ENCODE peak calls at places on chromosomes 3 and 15, in eight cellular contexts. One of them, this sample, is unnamed.

GRCh38 chr3:4826237-4827100 is 152.8 kb upstream of the BHLHE40 start:
- DNase-seq in suprapubic skin: no peak
- DNase-seq in mucosa of descending colon: peak; percentile 82
- DNase-seq in CD4-positive, alpha-beta memory T cell: no peak
- DNase-seq in right cardiac atrium: peak; percentile 95
- DNase-seq in ovary: no peak
- DNase-seq in tibial artery: peak; percentile 96
- DNase-seq in naive thymus-derived CD4-positive, alpha-beta T cell: no peak
- DNase-seq in this sample: peak; percentile 72

GRCh38 chr3:134527037-134527436 is 41.2 kb downstream of the CEP63 start:
- DNase-seq in ovary: no peak
- DNase-seq in suprapubic skin: no peak
- DNase-seq in right cardiac atrium: no peak
- DNase-seq in naive thymus-derived CD4-positive, alpha-beta T cell: no peak
- DNase-seq in CD4-positive, alpha-beta memory T cell: no peak
- DNase-seq in tibial artery: no peak
- DNase-seq in mucosa of descending colon: no peak
- DNase-seq in this sample: no peak

GRCh38 chr15:40960151-40960885 is 7.0 kb downstream of the CHAC1 start:
- DNase-seq in right cardiac atrium: no peak
- DNase-seq in CD4-positive, alpha-beta memory T cell: no peak
- DNase-seq in tibial artery: no peak
- DNase-seq in naive thymus-derived CD4-positive, alpha-beta T cell: no peak
- DNase-seq in mucosa of descending colon: no peak
- DNase-seq in suprapubic skin: no peak
- DNase-seq in ovary: no peak
- DNase-seq in this sample: no peak

GRCh38 chr3:56238299-56238698 is 230.0 kb downstream of the ERC2 start:
- DNase-seq in mucosa of descending colon: no peak
- DNase-seq in tibial artery: no peak
- DNase-seq in suprapubic skin: no peak
- DNase-seq in CD4-positive, alpha-beta memory T cell: no peak
- DNase-seq in right cardiac atrium: no peak
- DNase-seq in naive thymus-derived CD4-positive, alpha-beta T cell: no peak
- DNase-seq in ovary: no peak
- DNase-seq in this sample: no peak

GRCh38 chr3:81651139-81651538 is 110.3 kb downstream of the GBE1 start:
- DNase-seq in right cardiac atrium: no peak
- DNase-seq in mucosa of descending colon: no peak
- DNase-seq in tibial artery: no peak
- DNase-seq in naive thymus-derived CD4-positive, alpha-beta T cell: no peak
- DNase-seq in ovary: no peak
- DNase-seq in CD4-positive, alpha-beta memory T cell: no peak
- DNase-seq in suprapubic skin: no peak
- DNase-seq in this sample: no peak

GRCh38 chr3:39428745-39429201 is 22.3 kb downstream of the RPSA start:
- DNase-seq in ovary: peak; percentile 33
- DNase-seq in right cardiac atrium: peak; percentile 80
- DNase-seq in suprapubic skin: no peak
- DNase-seq in naive thymus-derived CD4-positive, alpha-beta T cell: no peak
- DNase-seq in tibial artery: no peak
- DNase-seq in CD4-positive, alpha-beta memory T cell: no peak
- DNase-seq in mucosa of descending colon: no peak
- DNase-seq in this sample: no peak

GRCh38 chr3:115885621-115886020 is 262.3 kb downstream of the GAP43 start:
- DNase-seq in naive thymus-derived CD4-positive, alpha-beta T cell: no peak
- DNase-seq in ovary: no peak
- DNase-seq in mucosa of descending colon: no peak
- DNase-seq in CD4-positive, alpha-beta memory T cell: no peak
- DNase-seq in suprapubic skin: no peak
- DNase-seq in tibial artery: no peak
- DNase-seq in right cardiac atrium: no peak
- DNase-seq in this sample: no peak

GRCh38 chr3:197298341-197298857 is at the start of gene DLG1:
- DNase-seq in CD4-positive, alpha-beta memory T cell: peak; percentile 65
- DNase-seq in ovary: peak; percentile 85
- DNase-seq in right cardiac atrium: peak; percentile 96
- DNase-seq in tibial artery: peak; percentile 92
- DNase-seq in suprapubic skin: peak; percentile 94
- DNase-seq in naive thymus-derived CD4-positive, alpha-beta T cell: peak; percentile 79
- DNase-seq in mucosa of descending colon: peak; percentile 95
- DNase-seq in this sample: peak; percentile 90

GRCh38 chr3:31735667-31736066 is 202.9 kb downstream of the STT3B start:
- DNase-seq in CD4-positive, alpha-beta memory T cell: no peak
- DNase-seq in ovary: no peak
- DNase-seq in naive thymus-derived CD4-positive, alpha-beta T cell: no peak
- DNase-seq in right cardiac atrium: no peak
- DNase-seq in suprapubic skin: no peak
- DNase-seq in mucosa of descending colon: no peak
- DNase-seq in tibial artery: no peak
- DNase-seq in this sample: no peak

GRCh38 chr15:68268405-68268804 is 9.1 kb upstream of the FEM1B start:
- DNase-seq in suprapubic skin: no peak
- DNase-seq in ovary: no peak
- DNase-seq in tibial artery: no peak
- DNase-seq in mucosa of descending colon: no peak
- DNase-seq in right cardiac atrium: no peak
- DNase-seq in naive thymus-derived CD4-positive, alpha-beta T cell: no peak
- DNase-seq in CD4-positive, alpha-beta memory T cell: no peak
- DNase-seq in this sample: no peak

GRCh38 chr15:64738231-64739095 is 36.9 kb downstream of the RBPMS2 start:
- DNase-seq in tibial artery: no peak
- DNase-seq in ovary: no peak
- DNase-seq in right cardiac atrium: no peak
- DNase-seq in suprapubic skin: no peak
- DNase-seq in mucosa of descending colon: no peak
- DNase-seq in CD4-positive, alpha-beta memory T cell: no peak
- DNase-seq in naive thymus-derived CD4-positive, alpha-beta T cell: no peak
- DNase-seq in this sample: no peak

GRCh38 chr3:179148446-179149238 is 485 bp downstream of the PIK3CA start:
- DNase-seq in mucosa of descending colon: peak; percentile 72
- DNase-seq in CD4-positive, alpha-beta memory T cell: peak; percentile 70
- DNase-seq in tibial artery: peak; percentile 74
- DNase-seq in naive thymus-derived CD4-positive, alpha-beta T cell: peak; percentile 75
- DNase-seq in right cardiac atrium: peak; percentile 77
- DNase-seq in ovary: peak; percentile 63
- DNase-seq in suprapubic skin: no peak
- DNase-seq in this sample: peak; percentile 67

GRCh38 chr15:60370804-60371700 is 26.7 kb downstream of the ANXA2 start:
- DNase-seq in right cardiac atrium: peak; percentile 80
- DNase-seq in ovary: peak; percentile 59
- DNase-seq in tibial artery: peak; percentile 94
- DNase-seq in mucosa of descending colon: peak; percentile 55
- DNase-seq in naive thymus-derived CD4-positive, alpha-beta T cell: peak; percentile 34
- DNase-seq in CD4-positive, alpha-beta memory T cell: no peak
- DNase-seq in suprapubic skin: peak; percentile 91
- DNase-seq in this sample: no peak

GRCh38 chr15:39426552-39427532 is 154.0 kb upstream of the THBS1 start:
- DNase-seq in CD4-positive, alpha-beta memory T cell: peak; percentile 72
- DNase-seq in right cardiac atrium: peak; percentile 80
- DNase-seq in suprapubic skin: no peak
- DNase-seq in mucosa of descending colon: peak; percentile 36
- DNase-seq in tibial artery: peak; percentile 75
- DNase-seq in ovary: no peak
- DNase-seq in naive thymus-derived CD4-positive, alpha-beta T cell: peak; percentile 66
- DNase-seq in this sample: peak; percentile 73

GRCh38 chr3:58646503-58646902 is 20.1 kb downstream of the FAM3D start:
- DNase-seq in tibial artery: no peak
- DNase-seq in naive thymus-derived CD4-positive, alpha-beta T cell: no peak
- DNase-seq in CD4-positive, alpha-beta memory T cell: no peak
- DNase-seq in right cardiac atrium: no peak
- DNase-seq in mucosa of descending colon: no peak
- DNase-seq in suprapubic skin: no peak
- DNase-seq in ovary: no peak
- DNase-seq in this sample: no peak

GRCh38 chr15:36954486-36954885 is 145.9 kb downstream of the MEIS2 start:
- DNase-seq in mucosa of descending colon: no peak
- DNase-seq in suprapubic skin: no peak
- DNase-seq in ovary: no peak
- DNase-seq in CD4-positive, alpha-beta memory T cell: no peak
- DNase-seq in naive thymus-derived CD4-positive, alpha-beta T cell: no peak
- DNase-seq in right cardiac atrium: no peak
- DNase-seq in tibial artery: no peak
- DNase-seq in this sample: no peak
- H3K4me1 ChIP-seq in mucosa of descending colon: no peaks in the 10 kb centered on the region
- H3K4me1 ChIP-seq in suprapubic skin: no peaks in the 10 kb centered on the region
- H3K4me1 ChIP-seq in ovary: no peaks in the 10 kb centered on the region
- H3K4me1 ChIP-seq in CD4-positive, alpha-beta memory T cell: no peaks in the 10 kb centered on the region
- H3K4me1 ChIP-seq in naive thymus-derived CD4-positive, alpha-beta T cell: no peaks in the 10 kb centered on the region
- H3K4me1 ChIP-seq in right cardiac atrium: peaks cover 2% of the 10 kb centered on the region
- H3K4me1 ChIP-seq in tibial artery: no peaks in the 10 kb centered on the region
- H3K4me1 ChIP-seq in this sample: peaks cover 3% of the 10 kb centered on the region

DNA sequence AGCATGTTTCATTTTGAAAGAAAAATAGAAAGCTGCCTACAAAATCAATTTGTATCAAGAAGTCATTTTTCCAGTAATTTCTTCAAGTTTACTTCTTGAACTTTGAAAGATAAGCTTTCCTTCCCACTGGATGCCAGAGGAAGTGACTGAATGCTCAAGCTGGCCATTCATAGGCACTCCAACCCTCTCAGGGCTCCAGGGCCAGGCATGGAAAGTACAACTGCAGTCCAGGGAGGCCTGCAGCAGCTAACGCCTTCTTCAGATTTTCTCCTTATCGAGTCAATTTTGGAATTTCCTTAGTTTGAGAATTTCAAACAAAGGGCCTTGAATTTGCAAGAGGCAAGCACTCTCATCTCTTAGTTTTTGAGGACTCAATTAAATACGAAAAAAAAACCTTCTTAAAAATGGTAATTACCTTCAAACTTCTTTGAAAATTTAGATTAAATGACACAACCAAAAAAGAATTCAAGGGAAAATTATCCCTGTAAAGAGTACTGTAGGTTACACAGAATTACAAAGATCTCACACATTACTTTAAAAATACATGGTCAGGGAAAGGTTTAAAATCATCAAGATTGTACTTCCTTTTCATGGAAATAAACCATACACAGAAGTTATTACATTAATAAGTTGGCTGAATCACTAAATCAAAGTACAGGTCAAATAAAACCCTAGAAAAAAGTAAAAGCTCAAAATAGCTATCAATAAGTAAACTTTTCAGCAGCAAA is 2.5 kb downstream of the UBP1 start:
- DNase-seq in mucosa of descending colon: peak; percentile 43
- DNase-seq in naive thymus-derived CD4-positive, alpha-beta T cell: no peak
- DNase-seq in ovary: no peak
- DNase-seq in CD4-positive, alpha-beta memory T cell: no peak
- DNase-seq in tibial artery: no peak
- DNase-seq in suprapubic skin: no peak
- DNase-seq in right cardiac atrium: peak; percentile 81
- DNase-seq in this sample: no peak
- H3K4me1 ChIP-seq in mucosa of descending colon: peaks cover 25% of the 10 kb centered on the region
- H3K4me1 ChIP-seq in naive thymus-derived CD4-positive, alpha-beta T cell: peaks cover 39% of the 10 kb centered on the region
- H3K4me1 ChIP-seq in ovary: peaks cover 8% of the 10 kb centered on the region
- H3K4me1 ChIP-seq in CD4-positive, alpha-beta memory T cell: peaks cover 66% of the 10 kb centered on the region
- H3K4me1 ChIP-seq in tibial artery: peaks cover 69% of the 10 kb centered on the region
- H3K4me1 ChIP-seq in suprapubic skin: peaks cover 48% of the 10 kb centered on the region
- H3K4me1 ChIP-seq in right cardiac atrium: peaks cover 8% of the 10 kb centered on the region
- H3K4me1 ChIP-seq in this sample: peaks cover 63% of the 10 kb centered on the region

DNA sequence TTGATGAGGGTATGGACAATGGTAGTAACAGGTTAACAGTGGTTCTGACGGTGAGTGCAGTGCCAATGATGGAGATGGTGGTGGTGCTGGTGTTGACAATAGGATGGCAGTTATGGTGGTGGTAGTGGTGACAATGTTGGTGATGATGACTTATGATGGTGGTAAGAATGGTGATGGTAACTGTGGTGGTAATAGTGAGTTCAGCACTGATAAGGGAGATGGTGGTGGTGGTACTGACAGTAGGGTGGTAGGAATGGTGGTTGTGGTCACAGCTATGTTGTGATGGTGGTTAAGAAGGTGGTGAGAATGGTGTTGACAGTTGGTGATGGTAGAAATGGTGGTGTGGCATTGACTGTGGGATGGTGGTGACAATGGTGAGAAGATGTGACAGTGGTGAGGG is 13.4 kb upstream of the INSYN1 start:
- DNase-seq in mucosa of descending colon: no peak
- DNase-seq in tibial artery: no peak
- DNase-seq in CD4-positive, alpha-beta memory T cell: no peak
- DNase-seq in naive thymus-derived CD4-positive, alpha-beta T cell: no peak
- DNase-seq in suprapubic skin: no peak
- DNase-seq in ovary: no peak
- DNase-seq in right cardiac atrium: no peak
- DNase-seq in this sample: no peak
- H3K4me1 ChIP-seq in mucosa of descending colon: no peaks in the 10 kb centered on the region
- H3K4me1 ChIP-seq in tibial artery: no peaks in the 10 kb centered on the region
- H3K4me1 ChIP-seq in CD4-positive, alpha-beta memory T cell: no peaks in the 10 kb centered on the region
- H3K4me1 ChIP-seq in naive thymus-derived CD4-positive, alpha-beta T cell: no peaks in the 10 kb centered on the region
- H3K4me1 ChIP-seq in suprapubic skin: no peaks in the 10 kb centered on the region
- H3K4me1 ChIP-seq in ovary: peaks cover 11% of the 10 kb centered on the region
- H3K4me1 ChIP-seq in right cardiac atrium: peaks cover 10% of the 10 kb centered on the region
- H3K4me1 ChIP-seq in this sample: no peaks in the 10 kb centered on the region

GRCh38 chr3:42057561-42058211 is 33.5 kb upstream of the TRAK1 start:
- DNase-seq in mucosa of descending colon: no peak
- DNase-seq in ovary: no peak
- DNase-seq in suprapubic skin: peak; percentile 43
- DNase-seq in tibial artery: no peak
- DNase-seq in naive thymus-derived CD4-positive, alpha-beta T cell: no peak
- DNase-seq in right cardiac atrium: no peak
- DNase-seq in CD4-positive, alpha-beta memory T cell: no peak
- DNase-seq in this sample: no peak

GRCh38 chr3:42061042-42061710 is 30.0 kb upstream of the TRAK1 start:
- DNase-seq in CD4-positive, alpha-beta memory T cell: no peak
- DNase-seq in right cardiac atrium: peak; percentile 76
- DNase-seq in ovary: no peak
- DNase-seq in suprapubic skin: peak; percentile 60
- DNase-seq in tibial artery: no peak
- DNase-seq in naive thymus-derived CD4-positive, alpha-beta T cell: no peak
- DNase-seq in mucosa of descending colon: no peak
- DNase-seq in this sample: no peak

GRCh38 chr3:42063886-42064285 is 27.3 kb upstream of the TRAK1 start:
- DNase-seq in ovary: no peak
- DNase-seq in CD4-positive, alpha-beta memory T cell: no peak
- DNase-seq in tibial artery: no peak
- DNase-seq in naive thymus-derived CD4-positive, alpha-beta T cell: no peak
- DNase-seq in right cardiac atrium: no peak
- DNase-seq in suprapubic skin: peak; percentile 72
- DNase-seq in mucosa of descending colon: no peak
- DNase-seq in this sample: no peak

GRCh38 chr3:42066516-42067181 is 24.5 kb upstream of the TRAK1 start:
- DNase-seq in mucosa of descending colon: no peak
- DNase-seq in suprapubic skin: peak; percentile 50
- DNase-seq in ovary: no peak
- DNase-seq in naive thymus-derived CD4-positive, alpha-beta T cell: no peak
- DNase-seq in CD4-positive, alpha-beta memory T cell: no peak
- DNase-seq in tibial artery: no peak
- DNase-seq in right cardiac atrium: no peak
- DNase-seq in this sample: no peak

DNA sequence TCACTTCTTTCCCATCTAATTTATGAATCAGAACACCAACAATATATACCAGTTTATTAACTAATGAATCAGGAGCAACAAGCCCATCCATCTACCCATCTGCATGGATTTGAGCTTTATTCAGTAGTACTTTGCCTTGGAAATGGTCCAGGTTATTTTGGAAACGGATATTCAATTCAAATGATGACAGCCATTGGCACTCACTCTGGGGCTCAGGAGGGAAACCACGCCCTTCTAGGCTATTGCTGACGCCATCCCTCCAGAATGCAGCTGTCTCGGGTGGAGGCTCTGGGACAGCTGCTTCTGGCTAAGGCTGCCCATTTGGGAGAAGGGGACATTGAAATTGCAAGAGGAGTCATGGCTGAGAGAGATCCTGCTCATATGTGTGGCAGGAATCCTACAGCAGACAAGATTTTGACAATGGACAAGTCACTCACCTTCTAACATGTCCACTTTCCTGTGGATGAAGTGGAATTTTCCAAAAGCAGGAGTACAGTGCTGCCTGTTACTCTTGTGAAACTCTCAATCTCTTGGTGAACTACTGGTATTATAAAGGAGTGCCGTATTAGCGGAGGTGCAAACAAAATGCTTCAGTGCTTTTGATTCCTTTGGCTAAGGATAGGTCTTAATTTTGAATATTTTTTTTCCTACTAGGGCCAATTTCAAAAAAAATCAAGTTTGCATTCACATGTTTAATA is 29.3 kb upstream of the TRAK1 start:
- DNase-seq in mucosa of descending colon: no peak
- DNase-seq in tibial artery: peak; percentile 87
- DNase-seq in CD4-positive, alpha-beta memory T cell: no peak
- DNase-seq in suprapubic skin: peak; percentile 86
- DNase-seq in right cardiac atrium: peak; percentile 91
- DNase-seq in naive thymus-derived CD4-positive, alpha-beta T cell: no peak
- DNase-seq in ovary: no peak
- DNase-seq in this sample: peak; percentile 63
- H3K4me1 ChIP-seq in mucosa of descending colon: peaks cover 41% of the 10 kb centered on the region
- H3K4me1 ChIP-seq in tibial artery: peaks cover 77% of the 10 kb centered on the region
- H3K4me1 ChIP-seq in CD4-positive, alpha-beta memory T cell: no peaks in the 10 kb centered on the region
- H3K4me1 ChIP-seq in suprapubic skin: peaks cover 49% of the 10 kb centered on the region
- H3K4me1 ChIP-seq in right cardiac atrium: peaks cover 18% of the 10 kb centered on the region
- H3K4me1 ChIP-seq in naive thymus-derived CD4-positive, alpha-beta T cell: no peaks in the 10 kb centered on the region
- H3K4me1 ChIP-seq in ovary: peaks cover 4% of the 10 kb centered on the region
- H3K4me1 ChIP-seq in this sample: peaks cover 56% of the 10 kb centered on the region